ENCODE peak calls at places on chromosome 6, in seven cellular contexts. O is GM12878, S is Peyer's patch, E is fibroblast of villous mesenchyme, G is colonic mucosa, H is fibroblast of the aortic adventitia, L is IMR-90. P is an unnamed sample.

GRCh38 chr6:155377061-155377460 is 62.8 kb upstream of the TFB1M start:
- DNase-seq in S (no peak), L (peak), O (no peak), H (peak), E (peak), G (no peak), P (no peak)

GRCh38 chr6:20056350-20056992 is 155.8 kb downstream of the MBOAT1 start:
- DNase-seq in H (peak), L (peak), S (no peak), G (no peak), E (peak), O (peak), P (peak)

GRCh38 chr6:134667106-134667505 is 282.8 kb downstream of the ALDH8A1 start:
- DNase-seq in L (peak), S (no peak), H (no peak), O (no peak), G (no peak), E (no peak), P (no peak)

GRCh38 chr6:112038756-112039430 is 15.0 kb upstream of the CCN6 start:
- DNase-seq in O (no peak), E (no peak), G (no peak), S (no peak), L (no peak), H (peak), P (no peak)

GRCh38 chr6:12266571-12266970 is 23.6 kb upstream of the EDN1 start:
- DNase-seq in S (no peak), E (peak), O (no peak), G (no peak), L (peak), H (peak), P (no peak)

GRCh38 chr6:40968620-40969145 is 70.3 kb downstream of the UNC5CL start:
- DNase-seq in H (peak), S (no peak), L (no peak), E (no peak), G (no peak), O (no peak), P (no peak)

GRCh38 chr6:6697620-6698019 is 109.1 kb downstream of the LY86 start:
- DNase-seq in L (no peak), E (peak), O (no peak), S (no peak), H (no peak), G (no peak), P (no peak)

GRCh38 chr6:125533710-125534397 is 215.6 kb upstream of the HEY2 start:
- DNase-seq in S (no peak), O (no peak), L (no peak), G (no peak), E (no peak), H (no peak), P (no peak)

GRCh38 chr6:21666200-21666671 is 72.7 kb downstream of the SOX4 start:
- DNase-seq in G (peak), H (peak), L (no peak), E (no peak), O (no peak), S (no peak), P (peak)

GRCh38 chr6:21665436-21666199 is 72.1 kb downstream of the SOX4 start:
- DNase-seq in L (no peak), H (no peak), E (no peak), S (no peak), G (peak), O (no peak), P (no peak)

GRCh38 chr6:21668794-21669193 is 75.2 kb downstream of the SOX4 start:
- DNase-seq in O (no peak), G (no peak), H (no peak), E (no peak), L (no peak), S (no peak), P (no peak)

GRCh38 chr6:21665101-21665435 is 71.5 kb downstream of the SOX4 start:
- DNase-seq in H (no peak), G (no peak), S (no peak), E (no peak), L (no peak), O (no peak), P (no peak)

DNA sequence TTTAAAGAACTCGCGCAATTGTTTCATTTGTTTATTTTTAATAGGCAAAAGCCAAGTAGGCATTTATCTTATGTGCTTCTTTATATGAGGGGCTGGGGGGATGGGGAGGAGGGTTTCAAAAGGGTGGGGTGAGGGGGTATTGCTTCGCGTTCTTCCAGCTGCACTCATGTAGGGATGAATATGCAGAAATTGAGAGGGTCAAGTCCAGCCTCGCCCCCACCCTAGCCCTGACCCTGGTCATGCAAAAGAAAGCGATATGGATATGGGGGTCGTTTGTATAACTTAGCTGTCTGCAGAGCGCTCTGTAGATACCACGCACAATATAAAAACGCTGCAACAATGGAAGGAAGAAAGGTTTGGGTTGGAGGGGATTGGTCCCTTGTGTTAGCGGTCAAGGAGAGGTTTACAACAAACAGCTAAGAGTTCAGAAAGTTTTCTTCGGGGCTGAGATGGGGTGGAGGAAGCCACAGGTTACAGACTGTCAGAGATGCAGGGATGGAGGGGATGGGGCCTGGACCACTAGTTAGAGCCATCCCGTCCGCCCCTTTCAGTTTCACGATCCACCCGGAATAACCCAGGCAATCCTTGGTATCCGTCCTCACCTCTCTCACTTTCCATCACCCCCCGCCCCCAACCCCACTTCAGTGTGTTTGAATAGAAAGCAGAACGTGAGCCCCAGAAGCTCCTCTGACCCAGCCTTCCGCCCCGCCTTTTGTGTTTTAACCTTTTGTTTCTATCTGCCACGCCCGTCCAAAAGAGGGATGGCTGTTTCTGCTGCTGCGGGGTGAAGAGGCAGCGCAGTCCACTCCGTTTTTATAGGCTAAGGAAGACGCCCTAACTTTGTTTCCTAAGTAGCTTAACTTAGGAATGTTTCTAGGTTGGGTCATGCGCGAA is 73.5 kb downstream of the SOX4 start:
- DNase-seq in L (no peak), S (no peak), H (peak), O (no peak), G (peak), E (no peak), P (no peak)
- H3K4me3 ChIP-seq in L (peak), S (peak), H (peak), O (peak), G (peak), E (no peak), P (peak)

DNA sequence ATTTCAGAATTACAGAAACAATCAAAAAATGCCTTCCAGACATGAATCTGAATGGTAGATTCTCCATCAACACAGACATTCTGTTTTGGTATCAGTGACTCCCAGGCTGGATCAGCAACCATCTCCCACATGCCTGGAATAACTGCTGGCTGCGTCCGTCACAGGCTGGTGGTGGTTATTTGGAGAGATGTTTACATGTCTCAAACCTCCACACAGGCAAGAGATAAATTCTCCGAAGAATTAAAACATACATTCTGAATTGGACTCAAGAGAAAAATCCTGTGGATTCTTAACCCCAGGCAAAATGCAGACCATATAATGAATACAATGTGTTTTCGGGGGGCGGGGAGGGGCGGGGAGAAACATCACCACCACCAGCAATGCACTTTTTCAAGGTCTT is 108.2 kb downstream of the THBS2 start:
- DNase-seq in E (peak), S (no peak), G (no peak), H (no peak), O (no peak), L (peak), P (no peak)
- H3K4me3 ChIP-seq in E (no peak), S (no peak), G (no peak), H (no peak), O (no peak), L (no peak), P (no peak)

GRCh38 chr6:25312034-25312620 is 33.0 kb downstream of the CARMIL1 start:
- DNase-seq in L (peak), H (peak), O (no peak), E (peak), S (no peak), G (peak), P (no peak)
- H3K4me3 ChIP-seq in L (no peak), H (no peak), O (no peak), E (peak), S (no peak), G (no peak), P (no peak)

DNA sequence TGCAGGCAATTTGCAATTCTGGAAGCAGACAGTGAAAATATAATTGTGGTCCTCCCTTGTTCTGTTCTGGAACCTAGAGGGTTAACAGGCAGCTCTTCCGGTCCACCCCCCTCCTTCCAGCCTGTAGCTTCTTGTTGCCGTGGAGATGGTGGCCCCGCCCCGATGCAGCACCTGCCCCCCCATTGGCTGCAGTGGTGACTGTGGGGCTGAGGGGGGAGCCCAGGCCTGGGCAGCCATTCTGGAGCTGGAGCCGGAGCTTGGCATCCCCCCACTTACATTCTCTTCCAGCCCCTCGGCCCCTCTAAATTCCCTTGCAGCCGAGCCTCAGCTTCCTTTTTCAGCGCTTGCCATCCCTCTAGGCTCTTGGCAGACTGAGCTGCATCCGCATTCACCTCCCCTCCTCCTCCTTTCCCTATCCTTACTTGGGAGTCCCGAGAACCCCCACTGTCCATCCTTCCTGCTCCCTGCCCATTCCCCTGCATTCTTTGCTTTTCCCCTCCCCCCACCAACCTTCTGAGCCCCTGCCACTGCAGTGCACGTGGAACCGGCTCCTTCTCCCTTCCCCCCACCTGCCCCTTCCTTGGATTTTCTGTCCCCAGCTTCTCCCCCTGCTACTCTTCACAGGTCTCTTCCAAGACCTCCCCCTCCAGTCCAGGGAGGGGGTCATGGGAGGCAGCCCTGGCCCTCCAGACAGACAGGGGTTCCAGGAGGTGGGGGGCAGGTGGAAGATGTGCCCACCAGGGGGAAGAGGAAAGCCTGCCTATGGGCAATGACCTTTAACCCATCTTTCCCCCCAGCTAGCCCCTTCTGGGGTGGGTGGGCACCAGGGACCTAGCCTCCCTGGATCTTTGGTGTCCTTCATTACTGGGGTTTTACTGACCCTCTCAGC is 11.4 kb downstream of the SYNGAP1 start:
- DNase-seq in O (no peak), G (no peak), H (peak), S (peak), E (peak), L (peak), P (peak)
- H3K4me3 ChIP-seq in O (peak), G (no peak), H (no peak), S (peak), E (no peak), L (no peak), P (peak)